ENCODE peak calls at places on chromosomes 12 and 14, in seven cellular contexts. Q is NCI-H524; R is GF-D8; D is neural crest cell; O is iris pigment epithelial cell; M is NCI-H774; Z is CD8-positive, alpha-beta T cell. U is an unnamed sample.

GRCh38 chr12:57817261-57817989 is 1.1 kb downstream of the AVIL start:
- DNase-seq in Q (no peak), R (no peak), D (no peak), O (no peak), M (no peak), Z (no peak), U (no peak)

GRCh38 chr12:47777741-47778558 is 4.9 kb downstream of the SLC48A1 start:
- DNase-seq in Q (no peak), R (peak; percentile 91), D (no peak), O (no peak), M (no peak), Z (no peak), U (no peak)

GRCh38 chr12:8662592-8662991 is at the start of gene MFAP5:
- DNase-seq in Q (no peak), R (no peak), D (no peak), O (no peak), M (no peak), Z (no peak), U (no peak)

GRCh38 chr14:30272848-30273563 is 286.0 kb upstream of the G2E3 start:
- DNase-seq in Q (no peak), R (no peak), D (no peak), O (no peak), M (peak; percentile 81), Z (no peak), U (no peak)

GRCh38 chr14:24403294-24404013 is 4.7 kb downstream of the NYNRIN start:
- DNase-seq in Q (no peak), R (no peak), D (no peak), O (peak; percentile 18), M (no peak), Z (no peak), U (no peak)

GRCh38 chr12:89358805-89359204 is 6.5 kb upstream of the DUSP6 start:
- DNase-seq in Q (no peak), R (no peak), D (no peak), O (no peak), M (no peak), Z (no peak), U (no peak)

GRCh38 chr14:92310776-92311375 is 12.1 kb upstream of the SLC24A4 start:
- DNase-seq in Q (no peak), R (no peak), D (no peak), O (peak; percentile 30), M (no peak), Z (no peak), U (no peak)

GRCh38 chr12:69985656-69986055 is 160.6 kb downstream of the MYRFL start:
- DNase-seq in Q (peak; percentile 12), R (no peak), D (no peak), O (no peak), M (no peak), Z (no peak), U (no peak)

GRCh38 chr12:91225316-91225715 is 42.7 kb upstream of the DCN start:
- DNase-seq in Q (no peak), R (no peak), D (no peak), O (peak; percentile 86), M (no peak), Z (no peak), U (no peak)

GRCh38 chr12:132276066-132276719 is 53.2 kb downstream of the GALNT9 start:
- DNase-seq in Q (no peak), R (no peak), D (no peak), O (no peak), M (no peak), Z (no peak), U (no peak)

GRCh38 chr12:28065374-28065773 is 92.8 kb upstream of the PTHLH start:
- DNase-seq in Q (no peak), R (no peak), D (no peak), O (no peak), M (no peak), Z (no peak), U (no peak)

GRCh38 chr12:24960222-24960855 is 11.4 kb upstream of the BCAT1 start:
- DNase-seq in Q (peak; percentile 10), R (no peak), D (peak; percentile 22), O (peak; percentile 75), M (no peak), Z (no peak), U (no peak)

GRCh38 chr14:95469134-95469481 is 47.3 kb downstream of the SYNE3 start:
- DNase-seq in Q (no peak), R (no peak), D (no peak), O (no peak), M (no peak), Z (no peak), U (no peak)

GRCh38 chr14:75559451-75560187 is 18.8 kb upstream of the FLVCR2 start:
- DNase-seq in Q (no peak), R (no peak), D (no peak), O (peak; percentile 65), M (no peak), Z (no peak), U (no peak)

GRCh38 chr12:130838284-130838950 is 633 bp downstream of the STX2 start:
- DNase-seq in Q (peak; percentile 63), R (no peak), D (peak; percentile 31), O (peak; percentile 36), M (no peak), Z (peak; percentile 27), U (no peak)

GRCh38 chr14:101561145-101561896 is at the start of gene DIO3:
- DNase-seq in Q (peak; percentile 60), R (no peak), D (peak; percentile 67), O (peak; percentile 10), M (no peak), Z (no peak), U (no peak)

GRCh38 chr14:94363171-94363624 is 25.2 kb downstream of the SERPINA1 start:
- DNase-seq in Q (no peak), R (no peak), D (no peak), O (no peak), M (no peak), Z (no peak), U (no peak)

GRCh38 chr12:57449375-57449774 is 5.7 kb upstream of the INHBE start:
- DNase-seq in Q (no peak), R (no peak), D (no peak), O (no peak), M (no peak), Z (no peak), U (no peak)

GRCh38 chr12:122064034-122064777 is 14.3 kb upstream of the MLXIP start:
- DNase-seq in Q (peak; percentile 98), R (peak; percentile 96), D (peak; percentile 59), O (peak; percentile 98), M (peak; percentile 72), Z (peak; percentile 60), U (no peak)

GRCh38 chr12:112848338-112848715 is 56.8 kb downstream of the RPH3A start:
- DNase-seq in Q (no peak), R (no peak), D (no peak), O (no peak), M (no peak), Z (no peak), U (peak; percentile 64)

GRCh38 chr12:54135621-54136027 is 53.2 kb downstream of the SMUG1 start:
- DNase-seq in Q (peak; percentile 60), R (no peak), D (no peak), O (no peak), M (peak; percentile 60), Z (no peak), U (no peak)

GRCh38 chr12:3921142-3921520 is 47.9 kb upstream of the PARP11 start:
- DNase-seq in Q (no peak), R (no peak), D (no peak), O (no peak), M (no peak), Z (no peak), U (no peak)

GRCh38 chr12:54273981-54274380 is 5.9 kb downstream of the CBX5 start:
- DNase-seq in Q (no peak), R (no peak), D (no peak), O (no peak), M (peak; percentile 71), Z (no peak), U (no peak)

GRCh38 chr14:100325958-100326357 is 2.8 kb downstream of the SLC25A47 start:
- DNase-seq in Q (no peak), R (no peak), D (no peak), O (no peak), M (no peak), Z (no peak), U (no peak)

GRCh38 chr12:56142184-56142784 is 10.1 kb upstream of the MYL6B start:
- DNase-seq in Q (no peak), R (no peak), D (no peak), O (no peak), M (no peak), Z (no peak), U (no peak)

GRCh38 chr12:64010069-64010686 is 165.7 kb downstream of the SRGAP1 start:
- DNase-seq in Q (no peak), R (no peak), D (no peak), O (peak; percentile 86), M (no peak), Z (no peak), U (no peak)

GRCh38 chr14:33508663-33509062 is 442.2 kb downstream of the EGLN3 start:
- DNase-seq in Q (no peak), R (no peak), D (no peak), O (no peak), M (no peak), Z (no peak), U (no peak)

GRCh38 chr12:62700091-62700490 is 233.5 kb downstream of the MON2 start:
- DNase-seq in Q (no peak), R (no peak), D (no peak), O (peak; percentile 39), M (no peak), Z (no peak), U (no peak)

GRCh38 chr12:78760906-78761305 is 103.7 kb upstream of the SYT1 start:
- DNase-seq in Q (no peak), R (no peak), D (no peak), O (no peak), M (no peak), Z (no peak), U (no peak)

GRCh38 chr14:89406941-89407340 is 10.1 kb downstream of the FOXN3 start:
- DNase-seq in Q (no peak), R (no peak), D (no peak), O (no peak), M (no peak), Z (no peak), U (no peak)

GRCh38 chr12:66144796-66145754 is 14.5 kb upstream of the LLPH start:
- DNase-seq in Q (no peak), R (peak; percentile 94), D (no peak), O (peak; percentile 86), M (peak; percentile 37), Z (no peak), U (no peak)

GRCh38 chr12:51874486-51874885 is 13.4 kb upstream of the ANKRD33 start:
- DNase-seq in Q (no peak), R (no peak), D (no peak), O (no peak), M (no peak), Z (no peak), U (no peak)

GRCh38 chr12:2054091-2055018 is 1.6 kb downstream of the CACNA1C start:
- DNase-seq in Q (no peak), R (no peak), D (no peak), O (no peak), M (no peak), Z (no peak), U (no peak)

GRCh38 chr14:97159124-97159523 is 361.9 kb downstream of the VRK1 start:
- DNase-seq in Q (no peak), R (no peak), D (no peak), O (no peak), M (no peak), Z (no peak), U (no peak)

GRCh38 chr12:81161680-81162079 is 83.8 kb downstream of the ACSS3 start:
- DNase-seq in Q (no peak), R (no peak), D (no peak), O (no peak), M (no peak), Z (no peak), U (no peak)

GRCh38 chr12:9378430-9378835 is 170.2 kb upstream of the PZP start:
- DNase-seq in Q (no peak), R (no peak), D (no peak), O (no peak), M (no peak), Z (no peak), U (no peak)

GRCh38 chr14:89249296-89249565 is 167.8 kb downstream of the FOXN3 start:
- DNase-seq in Q (no peak), R (no peak), D (no peak), O (peak; percentile 41), M (no peak), Z (no peak), U (no peak)

GRCh38 chr12:110869803-110870202 is 23.0 kb downstream of the CCDC63 start:
- DNase-seq in Q (no peak), R (no peak), D (no peak), O (no peak), M (no peak), Z (no peak), U (no peak)